ENCODE peak calls at places on chromosomes 7 and 10, in four cellular contexts. One of them, this sample, is unnamed.

GRCh38 chr7:22173884-22174573 is 182.9 kb downstream of the RAPGEF5 start:
- DNase-seq in H1: no peak
- DNase-seq in GM12878: peak; percentile 58
- DNase-seq in HepG2: no peak
- DNase-seq in this sample: no peak

GRCh38 chr7:14446829-14447228 is 455.7 kb downstream of the DGKB start:
- DNase-seq in GM12878: no peak
- DNase-seq in H1: no peak
- DNase-seq in HepG2: no peak
- DNase-seq in this sample: no peak

GRCh38 chr10:114856544-114857287 is 35.1 kb downstream of the FHIP2A start:
- DNase-seq in GM12878: no peak
- DNase-seq in H1: no peak
- DNase-seq in HepG2: no peak
- DNase-seq in this sample: no peak

GRCh38 chr10:124287071-124287685 is 131.5 kb downstream of the OAT start:
- DNase-seq in HepG2: no peak
- DNase-seq in H1: no peak
- DNase-seq in GM12878: no peak
- DNase-seq in this sample: no peak

GRCh38 chr7:155066417-155066950 is 3.6 kb upstream of the HTR5A start:
- DNase-seq in HepG2: no peak
- DNase-seq in GM12878: no peak
- DNase-seq in H1: no peak
- DNase-seq in this sample: no peak

GRCh38 chr10:91603931-91604331 is 28.9 kb downstream of the PPP1R3C start:
- DNase-seq in HepG2: no peak
- DNase-seq in GM12878: no peak
- DNase-seq in H1: no peak
- DNase-seq in this sample: no peak

GRCh38 chr7:107622937-107623336 is 37.7 kb upstream of the SLC26A4 start:
- DNase-seq in H1: no peak
- DNase-seq in HepG2: no peak
- DNase-seq in GM12878: no peak
- DNase-seq in this sample: no peak

GRCh38 chr7:152761116-152761748 is 1.7 kb downstream of the ACTR3B start:
- DNase-seq in GM12878: no peak
- DNase-seq in H1: no peak
- DNase-seq in HepG2: no peak
- DNase-seq in this sample: no peak

GRCh38 chr10:119025776-119026175 is 3.7 kb upstream of the NANOS1 start:
- DNase-seq in GM12878: no peak
- DNase-seq in H1: peak; percentile 24
- DNase-seq in HepG2: no peak
- DNase-seq in this sample: no peak

GRCh38 chr10:126906704-126907422 is 1.6 kb downstream of the DOCK1 start:
- DNase-seq in HepG2: no peak
- DNase-seq in GM12878: no peak
- DNase-seq in H1: no peak
- DNase-seq in this sample: no peak

GRCh38 chr10:101923212-101923611 is 79.6 kb upstream of the KCNIP2 start:
- DNase-seq in H1: no peak
- DNase-seq in GM12878: no peak
- DNase-seq in HepG2: no peak
- DNase-seq in this sample: no peak

GRCh38 chr7:115357213-115357999 is 435.5 kb downstream of the MDFIC start:
- DNase-seq in H1: no peak
- DNase-seq in GM12878: no peak
- DNase-seq in HepG2: no peak
- DNase-seq in this sample: no peak

GRCh38 chr10:28280652-28281051 is 22.2 kb downstream of the MPP7 start:
- DNase-seq in GM12878: no peak
- DNase-seq in HepG2: no peak
- DNase-seq in H1: no peak
- DNase-seq in this sample: no peak

GRCh38 chr10:124417846-124418725 is 637 bp downstream of the OAT start:
- DNase-seq in GM12878: no peak
- DNase-seq in HepG2: peak; percentile 16
- DNase-seq in H1: peak; percentile 77
- DNase-seq in this sample: no peak

GRCh38 chr10:60809157-60809556 is 30.9 kb downstream of the CDK1 start:
- DNase-seq in H1: no peak
- DNase-seq in HepG2: no peak
- DNase-seq in GM12878: no peak
- DNase-seq in this sample: no peak

GRCh38 chr10:126640391-126640790 is 30.1 kb downstream of the C10orf90 start:
- DNase-seq in HepG2: no peak
- DNase-seq in GM12878: no peak
- DNase-seq in H1: no peak
- DNase-seq in this sample: no peak

GRCh38 chr10:104427983-104428382 is 74.3 kb downstream of the CFAP58 start:
- DNase-seq in GM12878: no peak
- DNase-seq in H1: no peak
- DNase-seq in HepG2: no peak
- DNase-seq in this sample: no peak

GRCh38 chr7:112420236-112420945 is 29.9 kb upstream of the IFRD1 start:
- DNase-seq in GM12878: no peak
- DNase-seq in HepG2: peak; percentile 74
- DNase-seq in H1: no peak
- DNase-seq in this sample: no peak

GRCh38 chr10:61904711-61905445 is 3.4 kb downstream of the ARID5B start:
- DNase-seq in H1: no peak
- DNase-seq in HepG2: peak; percentile 75
- DNase-seq in GM12878: peak; percentile 75
- DNase-seq in this sample: no peak

DNA sequence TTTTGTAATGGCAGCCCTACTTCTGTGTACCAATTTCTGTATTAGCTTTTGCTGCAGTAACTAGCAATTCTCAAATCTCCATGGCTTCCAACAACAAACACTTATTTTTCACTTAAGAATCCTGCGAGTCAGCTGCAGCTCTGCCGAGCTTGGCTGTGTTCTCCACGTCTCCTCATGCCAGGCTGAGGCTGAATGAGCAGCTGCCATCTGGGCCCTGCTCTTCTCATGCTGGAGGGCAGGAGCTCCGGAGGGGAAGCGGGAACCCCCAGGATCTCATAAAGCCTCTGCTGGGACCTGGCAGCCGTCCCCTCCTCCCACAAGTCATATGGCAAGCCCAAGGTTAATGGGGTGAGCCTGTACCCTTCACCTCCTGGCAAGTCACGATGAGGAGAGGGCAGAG is 591.1 kb downstream of the SDK1 start:
- DNase-seq in HepG2: no peak
- DNase-seq in GM12878: no peak
- DNase-seq in H1: no peak
- DNase-seq in this sample: no peak
- TF ChIP-seq ZNF274 in HepG2: no peak
- TF ChIP-seq ZNF274 in GM12878: no peak
- TF ChIP-seq ZNF274 in H1: no peak
- TF ChIP-seq ZNF274 in this sample: no peak

DNA sequence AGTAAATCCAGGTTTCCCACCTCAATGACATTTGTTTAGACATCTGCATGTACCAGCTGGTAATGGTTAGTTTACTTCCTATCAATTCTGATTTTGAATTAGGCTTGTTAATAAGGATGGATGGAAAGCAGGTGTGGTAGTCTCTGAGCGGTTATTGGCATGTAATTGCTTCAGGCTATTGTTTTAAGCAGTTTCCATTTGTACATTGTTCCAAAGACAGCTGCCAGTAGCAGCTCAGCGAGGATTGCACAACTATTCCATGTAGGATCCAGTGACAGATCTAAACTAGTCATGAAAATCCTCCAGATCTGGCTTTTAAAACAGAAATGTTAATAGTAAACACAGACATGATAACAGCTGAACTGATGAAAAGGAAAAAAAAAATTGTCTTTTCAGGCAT is 436.0 kb upstream of the ADARB2 start:
- DNase-seq in HepG2: no peak
- DNase-seq in GM12878: no peak
- DNase-seq in H1: no peak
- DNase-seq in this sample: no peak
- TF ChIP-seq SUZ12 in HepG2: no peak
- TF ChIP-seq SUZ12 in GM12878: no peak
- TF ChIP-seq SUZ12 in H1: no peak
- TF ChIP-seq SUZ12 in this sample: no peak

GRCh38 chr10:15103513-15103912 is 6.4 kb downstream of the RPP38 start:
- DNase-seq in HepG2: no peak
- DNase-seq in GM12878: no peak
- DNase-seq in H1: no peak
- DNase-seq in this sample: no peak

GRCh38 chr10:15106352-15107013 is 9.3 kb downstream of the RPP38 start:
- DNase-seq in HepG2: peak; percentile 66
- DNase-seq in H1: peak; percentile 87
- DNase-seq in GM12878: peak; percentile 26
- DNase-seq in this sample: peak; percentile 46
- TF ChIP-seq ZNF274 in HepG2: no peak
- TF ChIP-seq ZNF274 in H1: no peak
- TF ChIP-seq ZNF274 in GM12878: no peak
- TF ChIP-seq ZNF274 in this sample: no peak

DNA sequence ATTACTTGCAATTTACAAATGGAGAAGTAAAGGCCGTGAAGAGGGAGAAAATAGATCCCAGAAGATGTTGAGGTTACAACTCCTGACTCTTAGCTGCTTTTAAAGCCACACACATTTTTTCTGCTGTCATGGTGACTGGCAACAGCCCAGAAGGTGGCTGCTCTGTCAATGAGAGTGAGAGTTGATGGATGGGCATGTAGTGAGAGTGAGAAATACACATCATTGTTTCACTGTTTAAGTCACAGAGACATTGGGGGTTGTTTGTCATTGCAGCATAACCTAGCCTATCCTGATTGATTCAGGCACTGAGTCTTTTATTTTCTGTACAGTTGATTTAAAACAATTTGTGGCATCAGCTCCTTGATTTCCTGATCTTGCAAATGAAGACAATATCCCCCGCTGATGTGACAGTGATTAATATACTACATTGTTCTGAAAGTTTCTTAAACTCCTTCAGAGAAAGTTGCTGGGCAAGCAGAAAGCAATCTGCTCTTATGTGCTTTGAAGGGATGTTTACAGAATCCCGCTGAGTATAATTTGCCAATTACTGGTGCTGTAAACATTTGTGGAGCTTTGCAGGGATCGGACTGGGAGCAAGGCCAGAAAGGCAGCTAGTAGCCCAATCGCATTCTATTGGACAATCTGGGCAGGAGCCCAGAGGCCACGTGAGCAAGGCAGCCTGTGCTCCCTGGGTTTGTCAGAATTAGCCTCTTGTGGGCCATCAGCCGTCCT is 229.6 kb downstream of the PRPF18 start:
- DNase-seq in HepG2: no peak
- DNase-seq in GM12878: no peak
- DNase-seq in H1: no peak
- DNase-seq in this sample: no peak
- TF ChIP-seq SUZ12 in HepG2: no peak
- TF ChIP-seq SUZ12 in GM12878: no peak
- TF ChIP-seq SUZ12 in H1: no peak
- TF ChIP-seq SUZ12 in this sample: no peak

DNA sequence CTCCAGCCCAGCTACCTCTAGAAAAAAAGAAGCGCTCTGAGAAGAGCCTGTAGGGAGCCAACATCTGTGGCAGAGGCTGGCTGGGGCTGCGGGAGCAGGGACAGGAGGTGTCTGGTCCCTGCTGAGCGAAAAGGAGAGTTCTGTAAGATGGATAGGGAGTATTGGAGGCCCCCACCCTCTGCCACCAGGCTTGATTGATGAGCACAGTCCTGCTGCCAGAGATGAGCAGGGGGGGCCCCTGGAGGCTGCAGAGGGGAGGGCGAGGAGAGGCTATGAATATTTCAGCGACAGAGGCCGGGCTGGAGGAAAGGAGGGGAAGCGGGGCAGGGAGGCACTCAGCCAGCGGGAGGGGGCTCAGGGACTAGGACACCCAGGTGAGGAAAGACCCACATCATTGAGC is 44.5 kb upstream of the HSPB1 start:
- DNase-seq in H1: no peak
- DNase-seq in HepG2: peak; percentile 23
- DNase-seq in GM12878: no peak
- DNase-seq in this sample: no peak
- TF ChIP-seq ZNF274 in H1: no peak
- TF ChIP-seq ZNF274 in HepG2: no peak
- TF ChIP-seq ZNF274 in GM12878: no peak
- TF ChIP-seq ZNF274 in this sample: no peak

GRCh38 chr10:2951235-2951835 is 116.0 kb upstream of the PFKP start:
- DNase-seq in HepG2: no peak
- DNase-seq in GM12878: no peak
- DNase-seq in H1: no peak
- DNase-seq in this sample: no peak
- TF ChIP-seq SUZ12 in HepG2: no peak
- TF ChIP-seq SUZ12 in GM12878: no peak
- TF ChIP-seq SUZ12 in H1: no peak
- TF ChIP-seq SUZ12 in this sample: no peak

GRCh38 chr10:13681528-13681927 is 94.8 kb downstream of the PRPF18 start:
- DNase-seq in HepG2: no peak
- DNase-seq in GM12878: no peak
- DNase-seq in H1: no peak
- DNase-seq in this sample: no peak
- TF ChIP-seq ZNF274 in HepG2: no peak
- TF ChIP-seq ZNF274 in GM12878: no peak
- TF ChIP-seq ZNF274 in H1: no peak
- TF ChIP-seq ZNF274 in this sample: no peak